ENCODE peak calls at places on chromosomes 12 and 14, in six cellular contexts. One of them, this sample, is unnamed.

GRCh38 chr14:100580316-100581227 is 6.6 kb downstream of the BEGAIN start:
- DNase-seq in pancreas: no peak
- DNase-seq in GM12891: no peak
- DNase-seq in caudate nucleus: no peak
- DNase-seq in hepatocyte: no peak
- DNase-seq in amniotic stem cell: no peak
- DNase-seq in this sample: no peak

GRCh38 chr14:104145826-104146642 is 7.6 kb downstream of the KIF26A start:
- DNase-seq in GM12891: no peak
- DNase-seq in hepatocyte: no peak
- DNase-seq in caudate nucleus: no peak
- DNase-seq in pancreas: no peak
- DNase-seq in amniotic stem cell: no peak
- DNase-seq in this sample: no peak

GRCh38 chr14:102126807-102127455 is 12.8 kb upstream of the WDR20 start:
- DNase-seq in hepatocyte: no peak
- DNase-seq in GM12891: no peak
- DNase-seq in amniotic stem cell: no peak
- DNase-seq in pancreas: no peak
- DNase-seq in caudate nucleus: no peak
- DNase-seq in this sample: no peak

GRCh38 chr14:104844306-104845032 is 20.6 kb upstream of the CEP170B start:
- DNase-seq in pancreas: no peak
- DNase-seq in caudate nucleus: no peak
- DNase-seq in hepatocyte: no peak
- DNase-seq in amniotic stem cell: no peak
- DNase-seq in GM12891: no peak
- DNase-seq in this sample: no peak

GRCh38 chr14:51319181-51319597 is 79.1 kb downstream of the TMX1 start:
- DNase-seq in hepatocyte: no peak
- DNase-seq in caudate nucleus: no peak
- DNase-seq in GM12891: no peak
- DNase-seq in amniotic stem cell: no peak
- DNase-seq in pancreas: no peak
- DNase-seq in this sample: no peak

GRCh38 chr12:132163911-132164288 is 19.6 kb downstream of the NOC4L start:
- DNase-seq in hepatocyte: no peak
- DNase-seq in amniotic stem cell: no peak
- DNase-seq in GM12891: no peak
- DNase-seq in pancreas: no peak
- DNase-seq in caudate nucleus: no peak
- DNase-seq in this sample: no peak

GRCh38 chr14:64209428-64210165 is 84.6 kb downstream of the ESR2 start:
- DNase-seq in pancreas: no peak
- DNase-seq in hepatocyte: no peak
- DNase-seq in GM12891: no peak
- DNase-seq in caudate nucleus: no peak
- DNase-seq in amniotic stem cell: no peak
- DNase-seq in this sample: no peak

GRCh38 chr12:124646385-124647230 is 79.2 kb upstream of the NCOR2 start:
- DNase-seq in GM12891: peak; percentile 44
- DNase-seq in hepatocyte: no peak
- DNase-seq in pancreas: no peak
- DNase-seq in caudate nucleus: peak; percentile 57
- DNase-seq in amniotic stem cell: no peak
- DNase-seq in this sample: no peak

GRCh38 chr12:84599539-84599938 is 313.1 kb downstream of the SLC6A15 start:
- DNase-seq in hepatocyte: peak; percentile 35
- DNase-seq in amniotic stem cell: no peak
- DNase-seq in GM12891: no peak
- DNase-seq in pancreas: no peak
- DNase-seq in caudate nucleus: no peak
- DNase-seq in this sample: no peak

GRCh38 chr12:67067453-67068203 is 201.5 kb upstream of the CAND1 start:
- DNase-seq in caudate nucleus: no peak
- DNase-seq in hepatocyte: no peak
- DNase-seq in amniotic stem cell: no peak
- DNase-seq in pancreas: no peak
- DNase-seq in GM12891: no peak
- DNase-seq in this sample: no peak

GRCh38 chr12:132466241-132467188 is 23.4 kb upstream of the FBRSL1 start:
- DNase-seq in caudate nucleus: no peak
- DNase-seq in hepatocyte: no peak
- DNase-seq in GM12891: no peak
- DNase-seq in amniotic stem cell: no peak
- DNase-seq in pancreas: peak; percentile 46
- DNase-seq in this sample: no peak

GRCh38 chr12:1499351-1499750 is 95.0 kb downstream of the FBXL14 start:
- DNase-seq in amniotic stem cell: no peak
- DNase-seq in hepatocyte: no peak
- DNase-seq in pancreas: no peak
- DNase-seq in caudate nucleus: no peak
- DNase-seq in GM12891: no peak
- DNase-seq in this sample: no peak

GRCh38 chr12:110661337-110661972 is 27.5 kb downstream of the HVCN1 start:
- DNase-seq in GM12891: peak; percentile 66
- DNase-seq in hepatocyte: no peak
- DNase-seq in caudate nucleus: no peak
- DNase-seq in pancreas: no peak
- DNase-seq in amniotic stem cell: no peak
- DNase-seq in this sample: peak; percentile 90

GRCh38 chr12:114579389-114579788 is 104.6 kb downstream of the TBX3 start:
- DNase-seq in GM12891: no peak
- DNase-seq in pancreas: no peak
- DNase-seq in hepatocyte: no peak
- DNase-seq in amniotic stem cell: no peak
- DNase-seq in caudate nucleus: no peak
- DNase-seq in this sample: no peak

GRCh38 chr12:3244219-3244750 is 167.1 kb downstream of the TSPAN9 start:
- DNase-seq in amniotic stem cell: no peak
- DNase-seq in pancreas: no peak
- DNase-seq in GM12891: no peak
- DNase-seq in caudate nucleus: no peak
- DNase-seq in hepatocyte: no peak
- DNase-seq in this sample: no peak

GRCh38 chr14:50397461-50398196 is 948 bp upstream of the CDKL1 start:
- DNase-seq in amniotic stem cell: no peak
- DNase-seq in pancreas: peak; percentile 45
- DNase-seq in hepatocyte: no peak
- DNase-seq in GM12891: no peak
- DNase-seq in caudate nucleus: no peak
- DNase-seq in this sample: no peak

GRCh38 chr14:85625925-85626585 is 96.1 kb downstream of the FLRT2 start:
- DNase-seq in pancreas: no peak
- DNase-seq in hepatocyte: no peak
- DNase-seq in caudate nucleus: no peak
- DNase-seq in GM12891: no peak
- DNase-seq in amniotic stem cell: no peak
- DNase-seq in this sample: no peak

GRCh38 chr12:98198261-98198982 is 317.0 kb upstream of the TMPO start:
- DNase-seq in hepatocyte: no peak
- DNase-seq in caudate nucleus: no peak
- DNase-seq in GM12891: no peak
- DNase-seq in pancreas: no peak
- DNase-seq in amniotic stem cell: no peak
- DNase-seq in this sample: no peak

GRCh38 chr12:75848533-75848932 is 183.0 kb downstream of the PHLDA1 start:
- DNase-seq in pancreas: no peak
- DNase-seq in caudate nucleus: no peak
- DNase-seq in amniotic stem cell: no peak
- DNase-seq in GM12891: no peak
- DNase-seq in hepatocyte: no peak
- DNase-seq in this sample: no peak

GRCh38 chr14:85085981-85086380 is 444.0 kb upstream of the FLRT2 start:
- DNase-seq in caudate nucleus: no peak
- DNase-seq in GM12891: no peak
- DNase-seq in amniotic stem cell: no peak
- DNase-seq in pancreas: no peak
- DNase-seq in hepatocyte: no peak
- DNase-seq in this sample: no peak

GRCh38 chr12:119012179-119012578 is 30.8 kb downstream of the SRRM4 start:
- DNase-seq in caudate nucleus: no peak
- DNase-seq in amniotic stem cell: no peak
- DNase-seq in GM12891: no peak
- DNase-seq in pancreas: no peak
- DNase-seq in hepatocyte: no peak
- DNase-seq in this sample: no peak

GRCh38 chr12:7241404-7242005 is 52.0 kb downstream of the PEX5 start:
- DNase-seq in GM12891: no peak
- DNase-seq in pancreas: no peak
- DNase-seq in amniotic stem cell: no peak
- DNase-seq in hepatocyte: no peak
- DNase-seq in caudate nucleus: no peak
- DNase-seq in this sample: no peak

GRCh38 chr12:110180591-110181005 is 56.4 kb downstream of the IFT81 start:
- DNase-seq in pancreas: no peak
- DNase-seq in hepatocyte: no peak
- DNase-seq in GM12891: no peak
- DNase-seq in caudate nucleus: no peak
- DNase-seq in amniotic stem cell: no peak
- DNase-seq in this sample: no peak

GRCh38 chr14:96267336-96267735 is 11.3 kb downstream of the BDKRB1 start:
- DNase-seq in pancreas: peak; percentile 74
- DNase-seq in GM12891: no peak
- DNase-seq in hepatocyte: peak; percentile 65
- DNase-seq in caudate nucleus: no peak
- DNase-seq in amniotic stem cell: peak; percentile 44
- DNase-seq in this sample: peak; percentile 91

GRCh38 chr12:110012137-110012536 is 12.9 kb downstream of the ANKRD13A start:
- DNase-seq in hepatocyte: peak; percentile 41
- DNase-seq in pancreas: no peak
- DNase-seq in GM12891: no peak
- DNase-seq in caudate nucleus: no peak
- DNase-seq in amniotic stem cell: no peak
- DNase-seq in this sample: peak; percentile 43

GRCh38 chr12:39807043-39807442 is 187.4 kb upstream of the ABCD2 start:
- DNase-seq in GM12891: no peak
- DNase-seq in amniotic stem cell: no peak
- DNase-seq in caudate nucleus: no peak
- DNase-seq in hepatocyte: no peak
- DNase-seq in pancreas: no peak
- DNase-seq in this sample: no peak

GRCh38 chr12:24226745-24227350 is 277.4 kb upstream of the SOX5 start:
- DNase-seq in amniotic stem cell: no peak
- DNase-seq in pancreas: no peak
- DNase-seq in caudate nucleus: no peak
- DNase-seq in hepatocyte: peak; percentile 59
- DNase-seq in GM12891: no peak
- DNase-seq in this sample: no peak

GRCh38 chr12:27355979-27356378 is 23.3 kb downstream of the BMAL2 start:
- DNase-seq in pancreas: no peak
- DNase-seq in GM12891: no peak
- DNase-seq in hepatocyte: no peak
- DNase-seq in amniotic stem cell: no peak
- DNase-seq in caudate nucleus: no peak
- DNase-seq in this sample: no peak

GRCh38 chr14:92471919-92472318 is 41.7 kb upstream of the RIN3 start:
- DNase-seq in caudate nucleus: no peak
- DNase-seq in amniotic stem cell: peak; percentile 33
- DNase-seq in pancreas: no peak
- DNase-seq in GM12891: no peak
- DNase-seq in hepatocyte: peak; percentile 84
- DNase-seq in this sample: no peak

GRCh38 chr12:77225373-77225772 is 160.0 kb upstream of the E2F7 start:
- DNase-seq in pancreas: no peak
- DNase-seq in GM12891: no peak
- DNase-seq in hepatocyte: peak; percentile 21
- DNase-seq in amniotic stem cell: no peak
- DNase-seq in caudate nucleus: no peak
- DNase-seq in this sample: no peak

GRCh38 chr14:64727551-64728071 is 23.4 kb downstream of the PLEKHG3 start:
- DNase-seq in pancreas: no peak
- DNase-seq in caudate nucleus: no peak
- DNase-seq in amniotic stem cell: no peak
- DNase-seq in hepatocyte: no peak
- DNase-seq in GM12891: no peak
- DNase-seq in this sample: no peak

GRCh38 chr12:102344691-102345090 is 135.7 kb downstream of the IGF1 start:
- DNase-seq in caudate nucleus: no peak
- DNase-seq in hepatocyte: no peak
- DNase-seq in GM12891: no peak
- DNase-seq in pancreas: no peak
- DNase-seq in amniotic stem cell: no peak
- DNase-seq in this sample: no peak

GRCh38 chr14:103905861-103906456 is 22.3 kb upstream of the TDRD9 start:
- DNase-seq in pancreas: no peak
- DNase-seq in hepatocyte: no peak
- DNase-seq in amniotic stem cell: no peak
- DNase-seq in caudate nucleus: no peak
- DNase-seq in GM12891: no peak
- DNase-seq in this sample: no peak

GRCh38 chr12:3527181-3527580 is 36.2 kb downstream of the PRMT8 start:
- DNase-seq in caudate nucleus: no peak
- DNase-seq in amniotic stem cell: no peak
- DNase-seq in pancreas: no peak
- DNase-seq in hepatocyte: no peak
- DNase-seq in GM12891: no peak
- DNase-seq in this sample: no peak